ENCODE peak calls at places on chromosome 5, in ten cellular contexts. One of them, this sample, is unnamed.
A peak's percentile ranks its signal among the peaks of the same experiment; 100 is the strongest.

GRCh38 chr5:79122963-79123362 is 11.4 kb downstream of the BHMT start:
- DNase-seq in SW 1271: no peak
- DNase-seq in HFF-Myc: no peak
- DNase-seq in T-helper 1 cell: no peak
- DNase-seq in pancreas: no peak
- DNase-seq in SW480: no peak
- DNase-seq in ACHN: no peak
- DNase-seq in stimulated activated CD4-positive, alpha-beta T cell treated with anti-CD3 and anti-CD28 coated beads, Interleukin-2, amount 100 ng/mL, for 48 hours: no peak
- DNase-seq in stimulated activated naive CD8-positive, alpha-beta T cell treated with anti-CD3 and anti-CD28 coated beads, Interleukin-15, Interleukin-2, amounts not matched to agents 100 U/mL and 50 U/mL, for 24 hours: no peak
- DNase-seq in psoas muscle: no peak
- DNase-seq in this sample: no peak

GRCh38 chr5:174531782-174532191 is 192.6 kb upstream of the MSX2 start:
- DNase-seq in ACHN: peak; percentile 51
- DNase-seq in SW 1271: no peak
- DNase-seq in T-helper 1 cell: no peak
- DNase-seq in psoas muscle: no peak
- DNase-seq in pancreas: no peak
- DNase-seq in stimulated activated naive CD8-positive, alpha-beta T cell treated with anti-CD3 and anti-CD28 coated beads, Interleukin-15, Interleukin-2, amounts not matched to agents 100 U/mL and 50 U/mL, for 24 hours: no peak
- DNase-seq in stimulated activated CD4-positive, alpha-beta T cell treated with anti-CD3 and anti-CD28 coated beads, Interleukin-2, amount 100 ng/mL, for 48 hours: no peak
- DNase-seq in HFF-Myc: no peak
- DNase-seq in SW480: peak; percentile 87
- DNase-seq in this sample: no peak

GRCh38 chr5:80796861-80797260 is 142.1 kb upstream of the DHFR start:
- DNase-seq in SW480: no peak
- DNase-seq in pancreas: no peak
- DNase-seq in T-helper 1 cell: no peak
- DNase-seq in SW 1271: no peak
- DNase-seq in stimulated activated CD4-positive, alpha-beta T cell treated with anti-CD3 and anti-CD28 coated beads, Interleukin-2, amount 100 ng/mL, for 48 hours: no peak
- DNase-seq in stimulated activated naive CD8-positive, alpha-beta T cell treated with anti-CD3 and anti-CD28 coated beads, Interleukin-15, Interleukin-2, amounts not matched to agents 100 U/mL and 50 U/mL, for 24 hours: no peak
- DNase-seq in psoas muscle: no peak
- DNase-seq in ACHN: no peak
- DNase-seq in HFF-Myc: no peak
- DNase-seq in this sample: no peak

GRCh38 chr5:129384736-129385135 is 75.4 kb upstream of the ADAMTS19 start:
- DNase-seq in psoas muscle: no peak
- DNase-seq in HFF-Myc: no peak
- DNase-seq in stimulated activated naive CD8-positive, alpha-beta T cell treated with anti-CD3 and anti-CD28 coated beads, Interleukin-15, Interleukin-2, amounts not matched to agents 100 U/mL and 50 U/mL, for 24 hours: no peak
- DNase-seq in T-helper 1 cell: no peak
- DNase-seq in pancreas: no peak
- DNase-seq in ACHN: no peak
- DNase-seq in SW 1271: no peak
- DNase-seq in SW480: peak; percentile 62
- DNase-seq in stimulated activated CD4-positive, alpha-beta T cell treated with anti-CD3 and anti-CD28 coated beads, Interleukin-2, amount 100 ng/mL, for 48 hours: no peak
- DNase-seq in this sample: no peak

GRCh38 chr5:1139806-1140187 is 27.9 kb upstream of the SLC12A7 start:
- DNase-seq in HFF-Myc: no peak
- DNase-seq in stimulated activated CD4-positive, alpha-beta T cell treated with anti-CD3 and anti-CD28 coated beads, Interleukin-2, amount 100 ng/mL, for 48 hours: no peak
- DNase-seq in SW480: no peak
- DNase-seq in stimulated activated naive CD8-positive, alpha-beta T cell treated with anti-CD3 and anti-CD28 coated beads, Interleukin-15, Interleukin-2, amounts not matched to agents 100 U/mL and 50 U/mL, for 24 hours: no peak
- DNase-seq in pancreas: peak; percentile 73
- DNase-seq in psoas muscle: no peak
- DNase-seq in SW 1271: no peak
- DNase-seq in ACHN: no peak
- DNase-seq in T-helper 1 cell: no peak
- DNase-seq in this sample: no peak

GRCh38 chr5:159096555-159097460 is 2.9 kb downstream of the EBF1 start:
- DNase-seq in T-helper 1 cell: no peak
- DNase-seq in psoas muscle: no peak
- DNase-seq in HFF-Myc: no peak
- DNase-seq in SW 1271: no peak
- DNase-seq in stimulated activated naive CD8-positive, alpha-beta T cell treated with anti-CD3 and anti-CD28 coated beads, Interleukin-15, Interleukin-2, amounts not matched to agents 100 U/mL and 50 U/mL, for 24 hours: no peak
- DNase-seq in stimulated activated CD4-positive, alpha-beta T cell treated with anti-CD3 and anti-CD28 coated beads, Interleukin-2, amount 100 ng/mL, for 48 hours: no peak
- DNase-seq in pancreas: no peak
- DNase-seq in ACHN: no peak
- DNase-seq in SW480: no peak
- DNase-seq in this sample: no peak

GRCh38 chr5:109929371-109929770 is 239.6 kb downstream of the MAN2A1 start:
- DNase-seq in stimulated activated CD4-positive, alpha-beta T cell treated with anti-CD3 and anti-CD28 coated beads, Interleukin-2, amount 100 ng/mL, for 48 hours: no peak
- DNase-seq in stimulated activated naive CD8-positive, alpha-beta T cell treated with anti-CD3 and anti-CD28 coated beads, Interleukin-15, Interleukin-2, amounts not matched to agents 100 U/mL and 50 U/mL, for 24 hours: no peak
- DNase-seq in ACHN: no peak
- DNase-seq in T-helper 1 cell: no peak
- DNase-seq in SW480: no peak
- DNase-seq in psoas muscle: no peak
- DNase-seq in SW 1271: no peak
- DNase-seq in pancreas: no peak
- DNase-seq in HFF-Myc: no peak
- DNase-seq in this sample: no peak

GRCh38 chr5:41071975-41072374 is 833 bp upstream of the MROH2B start:
- DNase-seq in psoas muscle: no peak
- DNase-seq in SW480: no peak
- DNase-seq in HFF-Myc: no peak
- DNase-seq in T-helper 1 cell: no peak
- DNase-seq in stimulated activated CD4-positive, alpha-beta T cell treated with anti-CD3 and anti-CD28 coated beads, Interleukin-2, amount 100 ng/mL, for 48 hours: no peak
- DNase-seq in stimulated activated naive CD8-positive, alpha-beta T cell treated with anti-CD3 and anti-CD28 coated beads, Interleukin-15, Interleukin-2, amounts not matched to agents 100 U/mL and 50 U/mL, for 24 hours: no peak
- DNase-seq in SW 1271: no peak
- DNase-seq in pancreas: no peak
- DNase-seq in ACHN: no peak
- DNase-seq in this sample: peak; percentile 50

GRCh38 chr5:126745259-126745992 is 31.5 kb upstream of the LMNB1 start:
- DNase-seq in T-helper 1 cell: no peak
- DNase-seq in HFF-Myc: no peak
- DNase-seq in ACHN: no peak
- DNase-seq in SW 1271: no peak
- DNase-seq in stimulated activated CD4-positive, alpha-beta T cell treated with anti-CD3 and anti-CD28 coated beads, Interleukin-2, amount 100 ng/mL, for 48 hours: no peak
- DNase-seq in stimulated activated naive CD8-positive, alpha-beta T cell treated with anti-CD3 and anti-CD28 coated beads, Interleukin-15, Interleukin-2, amounts not matched to agents 100 U/mL and 50 U/mL, for 24 hours: no peak
- DNase-seq in psoas muscle: no peak
- DNase-seq in pancreas: no peak
- DNase-seq in SW480: no peak
- DNase-seq in this sample: no peak

GRCh38 chr5:147558826-147559225 is 49.0 kb upstream of the DPYSL3 start:
- DNase-seq in T-helper 1 cell: no peak
- DNase-seq in stimulated activated CD4-positive, alpha-beta T cell treated with anti-CD3 and anti-CD28 coated beads, Interleukin-2, amount 100 ng/mL, for 48 hours: no peak
- DNase-seq in pancreas: no peak
- DNase-seq in ACHN: peak; percentile 54
- DNase-seq in HFF-Myc: peak; percentile 61
- DNase-seq in SW480: peak; percentile 80
- DNase-seq in psoas muscle: peak; percentile 51
- DNase-seq in SW 1271: peak; percentile 81
- DNase-seq in stimulated activated naive CD8-positive, alpha-beta T cell treated with anti-CD3 and anti-CD28 coated beads, Interleukin-15, Interleukin-2, amounts not matched to agents 100 U/mL and 50 U/mL, for 24 hours: no peak
- DNase-seq in this sample: peak; percentile 67

GRCh38 chr5:59367791-59368394 is 525.6 kb downstream of the PDE4D start:
- DNase-seq in HFF-Myc: peak; percentile 52
- DNase-seq in SW480: peak; percentile 46
- DNase-seq in pancreas: no peak
- DNase-seq in stimulated activated CD4-positive, alpha-beta T cell treated with anti-CD3 and anti-CD28 coated beads, Interleukin-2, amount 100 ng/mL, for 48 hours: peak; percentile 39
- DNase-seq in ACHN: peak; percentile 59
- DNase-seq in SW 1271: peak; percentile 59
- DNase-seq in T-helper 1 cell: peak; percentile 33
- DNase-seq in psoas muscle: peak; percentile 35
- DNase-seq in stimulated activated naive CD8-positive, alpha-beta T cell treated with anti-CD3 and anti-CD28 coated beads, Interleukin-15, Interleukin-2, amounts not matched to agents 100 U/mL and 50 U/mL, for 24 hours: peak; percentile 38
- DNase-seq in this sample: peak; percentile 60

GRCh38 chr5:88758584-88758983 is 124.4 kb downstream of the MEF2C start:
- DNase-seq in SW480: no peak
- DNase-seq in psoas muscle: no peak
- DNase-seq in T-helper 1 cell: no peak
- DNase-seq in stimulated activated CD4-positive, alpha-beta T cell treated with anti-CD3 and anti-CD28 coated beads, Interleukin-2, amount 100 ng/mL, for 48 hours: no peak
- DNase-seq in SW 1271: no peak
- DNase-seq in pancreas: no peak
- DNase-seq in HFF-Myc: no peak
- DNase-seq in stimulated activated naive CD8-positive, alpha-beta T cell treated with anti-CD3 and anti-CD28 coated beads, Interleukin-15, Interleukin-2, amounts not matched to agents 100 U/mL and 50 U/mL, for 24 hours: no peak
- DNase-seq in ACHN: no peak
- DNase-seq in this sample: no peak

GRCh38 chr5:180098526-180098925 is 27.0 kb upstream of the RNF130 start:
- DNase-seq in pancreas: no peak
- DNase-seq in HFF-Myc: no peak
- DNase-seq in stimulated activated naive CD8-positive, alpha-beta T cell treated with anti-CD3 and anti-CD28 coated beads, Interleukin-15, Interleukin-2, amounts not matched to agents 100 U/mL and 50 U/mL, for 24 hours: no peak
- DNase-seq in ACHN: no peak
- DNase-seq in psoas muscle: no peak
- DNase-seq in SW480: no peak
- DNase-seq in T-helper 1 cell: no peak
- DNase-seq in SW 1271: no peak
- DNase-seq in stimulated activated CD4-positive, alpha-beta T cell treated with anti-CD3 and anti-CD28 coated beads, Interleukin-2, amount 100 ng/mL, for 48 hours: no peak
- DNase-seq in this sample: no peak

GRCh38 chr5:123094919-123095693 is 6.1 kb downstream of the PRDM6 start:
- DNase-seq in T-helper 1 cell: no peak
- DNase-seq in pancreas: peak; percentile 69
- DNase-seq in stimulated activated naive CD8-positive, alpha-beta T cell treated with anti-CD3 and anti-CD28 coated beads, Interleukin-15, Interleukin-2, amounts not matched to agents 100 U/mL and 50 U/mL, for 24 hours: no peak
- DNase-seq in SW480: no peak
- DNase-seq in psoas muscle: no peak
- DNase-seq in HFF-Myc: no peak
- DNase-seq in ACHN: no peak
- DNase-seq in stimulated activated CD4-positive, alpha-beta T cell treated with anti-CD3 and anti-CD28 coated beads, Interleukin-2, amount 100 ng/mL, for 48 hours: no peak
- DNase-seq in SW 1271: no peak
- DNase-seq in this sample: no peak

This sample was measured in fibroblast of gingiva.